ENCODE peak calls at places on chromosomes 1 and 21, in five cellular contexts. Y is stimulated activated CD4-positive, alpha-beta T cell treated with anti-CD3 and anti-CD28 coated beads, Interleukin-2, amount 100 ng/mL, for 24 hours; B is T-helper 9 cell; D is colonic mucosa; M is EL. E is an unnamed sample.

GRCh38 chr21:44658913-44659595 is 1.3 kb downstream of the KRTAP12-3 start:
- DNase-seq in D (no peak), Y (no peak), B (no peak), M (no peak), E (no peak)

GRCh38 chr1:65965597-65965996 is 172.9 kb downstream of the PDE4B start:
- DNase-seq in M (no peak), D (no peak), Y (no peak), B (no peak), E (no peak)

GRCh38 chr1:65605621-65606020 is 185.2 kb downstream of the LEPR start:
- DNase-seq in Y (no peak), B (no peak), D (no peak), M (no peak), E (no peak)

GRCh38 chr1:168485048-168485447 is 58.7 kb downstream of the XCL2 start:
- DNase-seq in M (no peak), D (no peak), Y (no peak), B (no peak), E (no peak)

GRCh38 chr21:36791695-36792451 is 93.0 kb downstream of the SIM2 start:
- DNase-seq in M (no peak), B (no peak), Y (no peak), D (no peak), E (no peak)

GRCh38 chr1:15371610-15372539 is 37.8 kb upstream of the EFHD2 start:
- DNase-seq in B (no peak), M (no peak), D (no peak), Y (no peak), E (no peak)

GRCh38 chr1:29050141-29050540 is 73.6 kb downstream of the TMEM200B start:
- DNase-seq in M (no peak), Y (no peak), B (no peak), D (no peak), E (no peak)

GRCh38 chr1:74395492-74395891 is 116.9 kb downstream of the LRRC53 start:
- DNase-seq in M (no peak), B (no peak), D (no peak), Y (no peak), E (no peak)

GRCh38 chr1:180194048-180194425 is 36.0 kb upstream of the LHX4 start:
- DNase-seq in D (no peak), B (no peak), Y (no peak), M (no peak), E (no peak)

GRCh38 chr21:28754127-28754611 is 238.5 kb downstream of the LTN1 start:
- DNase-seq in Y (no peak), M (peak; percentile 92), B (no peak), D (no peak), E (no peak)

GRCh38 chr1:117138556-117138955 is 17.0 kb upstream of the TRIM45 start:
- DNase-seq in Y (no peak), M (no peak), D (no peak), B (no peak), E (no peak)